ENCODE peak calls at places on chromosomes 16 and 17, in five cellular contexts. B is gastrocnemius medialis, U is nephron progenitor cell, W is KBM-7, A is fibroblast of lung. F is an unnamed sample.

GRCh38 chr16:80447263-80447662 is 93.5 kb upstream of the DYNLRB2 start:
- DNase-seq in A (no peak), B (no peak), W (no peak), U (no peak), F (no peak)

GRCh38 chr17:2063306-2064146 is 8.6 kb downstream of the HIC1 start:
- DNase-seq in A (peak; percentile 79), U (no peak), W (no peak), B (no peak), F (no peak)

GRCh38 chr17:29063992-29064391 is 21.1 kb downstream of the PIPOX start:
- DNase-seq in U (no peak), B (no peak), W (peak; percentile 51), A (no peak), F (no peak)

GRCh38 chr17:72792771-72793170 is 299.7 kb downstream of the SLC39A11 start:
- DNase-seq in A (no peak), U (no peak), B (no peak), W (no peak), F (no peak)

GRCh38 chr17:7307686-7308624 is 527 bp downstream of the EIF5A start:
- DNase-seq in W (no peak), U (peak; percentile 47), B (no peak), A (no peak), F (no peak)

GRCh38 chr16:2828876-2829430 is 1.1 kb upstream of the ZG16B start:
- DNase-seq in B (no peak), W (no peak), U (no peak), A (no peak), F (no peak)

GRCh38 chr17:43342601-43342905 is 56.2 kb upstream of the ARL4D start:
- DNase-seq in W (no peak), B (no peak), U (no peak), A (peak; percentile 25), F (no peak)

GRCh38 chr17:7686221-7687071 is 844 bp downstream of the TP53 start:
- DNase-seq in U (peak; percentile 77), W (peak; percentile 96), B (peak; percentile 51), A (peak; percentile 87), F (peak; percentile 86)

GRCh38 chr17:60086822-60087591 is 8.3 kb upstream of the HEATR6 start:
- DNase-seq in U (no peak), A (peak; percentile 62), B (no peak), W (no peak), F (no peak)

GRCh38 chr17:81511800-81512559 is 619 bp downstream of the ACTG1 start:
- DNase-seq in A (no peak), W (no peak), B (no peak), U (no peak), F (no peak)

GRCh38 chr17:19398301-19399181 is 11.6 kb upstream of the MFAP4 start:
- DNase-seq in A (peak; percentile 19), U (no peak), B (peak; percentile 47), W (peak; percentile 63), F (no peak)

GRCh38 chr17:246851-247421 is 65.5 kb upstream of the DOC2B start:
- DNase-seq in W (no peak), U (no peak), A (no peak), B (no peak), F (no peak)

GRCh38 chr17:28849281-28849680 is 5.5 kb upstream of the ERAL1 start:
- DNase-seq in U (no peak), A (no peak), B (no peak), W (peak; percentile 42), F (no peak)

F was measured in GM12878.